ENCODE peak calls at places on chromosome 3, in four cellular contexts. L is HepG2, F is GM12878, B is K562. N is an unnamed sample.

GRCh38 chr3:141401584-141402475 is 33.5 kb downstream of the ZBTB38 start:
- DNase-seq in L (no peak), F (no peak), B (no peak), N (peak)

GRCh38 chr3:134378384-134378783 is 4.1 kb upstream of the AMOTL2 start:
- DNase-seq in L (peak), F (no peak), B (peak), N (peak)

GRCh38 chr3:123584988-123585937 is at the start of gene HACD2:
- DNase-seq in L (peak), F (peak), B (peak), N (peak)

GRCh38 chr3:155912574-155913190 is 42.2 kb downstream of the GMPS start:
- DNase-seq in L (no peak), F (no peak), B (no peak), N (no peak)

GRCh38 chr3:127217594-127218456 is 24.9 kb downstream of the PRR23E start:
- DNase-seq in L (no peak), F (no peak), B (no peak), N (no peak)

GRCh38 chr3:54243262-54243931 is 121.0 kb downstream of the CACNA2D3 start:
- DNase-seq in L (peak), F (no peak), B (no peak), N (no peak)

GRCh38 chr3:71492566-71492965 is 91.0 kb downstream of the FOXP1 start:
- DNase-seq in L (no peak), F (no peak), B (no peak), N (no peak)

GRCh38 chr3:41301548-41301947 is 102.2 kb downstream of the CTNNB1 start:
- DNase-seq in L (no peak), F (no peak), B (no peak), N (no peak)

GRCh38 chr3:4523710-4524422 is 30.7 kb downstream of the ITPR1 start:
- DNase-seq in L (no peak), F (no peak), B (peak), N (no peak)

GRCh38 chr3:23804441-23805227 is 1.1 kb upstream of the UBE2E1 start:
- DNase-seq in L (no peak), F (no peak), B (no peak), N (peak)

GRCh38 chr3:8416965-8417364 is 84.7 kb upstream of the LMCD1 start:
- DNase-seq in L (no peak), F (no peak), B (peak), N (peak)
- TF ChIP-seq FOXK2 in L (no peak), F (no peak), B (no peak), N (no peak)

GRCh38 chr3:132537297-132537696 is 59.8 kb upstream of the ACKR4 start:
- DNase-seq in L (no peak), F (no peak), B (no peak), N (no peak)

GRCh38 chr3:132536442-132537153 is 60.5 kb upstream of the ACKR4 start:
- DNase-seq in L (peak), F (no peak), B (peak), N (no peak)

GRCh38 chr3:132538072-132538471 is 59.0 kb upstream of the ACKR4 start:
- DNase-seq in L (peak), F (no peak), B (no peak), N (no peak)

GRCh38 chr3:132539681-132540080 is 57.4 kb upstream of the ACKR4 start:
- DNase-seq in L (no peak), F (no peak), B (no peak), N (no peak)

GRCh38 chr3:132535575-132536441 is 61.3 kb upstream of the ACKR4 start:
- DNase-seq in L (peak), F (peak), B (peak), N (peak)
- TF ChIP-seq FOXK2 in L (no peak), F (no peak), B (no peak), N (no peak)

DNA sequence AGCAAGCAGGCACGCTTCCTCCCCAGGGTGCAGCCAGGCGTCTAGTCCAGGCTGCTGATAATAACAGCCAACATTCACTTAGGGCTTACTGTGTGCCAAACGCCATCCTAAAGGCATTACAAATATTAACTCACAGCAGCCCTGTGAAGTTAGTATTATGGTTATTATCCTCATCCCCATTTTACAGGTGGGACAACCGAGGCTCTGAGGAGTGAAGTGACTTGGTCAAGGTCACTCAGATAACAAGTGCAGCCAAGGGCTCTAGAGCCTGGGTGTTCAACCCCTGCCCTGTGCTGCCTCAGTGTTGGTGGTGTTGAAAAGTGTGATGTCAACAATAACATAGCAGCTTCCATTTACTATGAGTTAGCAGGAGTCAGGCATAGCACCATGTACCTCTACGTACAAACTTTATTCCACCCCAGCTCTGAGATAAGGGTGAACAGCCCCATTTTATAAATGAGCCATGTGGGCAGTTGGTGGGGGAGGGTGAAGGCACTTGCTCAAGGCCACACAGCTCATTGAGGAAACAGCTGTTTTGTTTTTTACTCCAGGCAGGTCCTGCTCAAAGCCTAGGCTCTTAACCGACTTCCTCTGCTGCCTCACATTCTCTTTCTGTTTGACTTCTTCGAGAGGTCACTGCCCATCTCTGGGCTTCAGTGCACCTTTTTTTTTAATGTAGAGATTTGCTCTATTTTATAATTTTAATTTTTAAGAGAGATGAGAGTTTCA is 24.0 kb upstream of the TRH start:
- DNase-seq in L (no peak), F (no peak), B (no peak), N (no peak)
- TF ChIP-seq FOXK2 in L (no peak), F (no peak), B (no peak), N (no peak)

GRCh38 chr3:33141006-33141405 is 27.2 kb downstream of the CRTAP start:
- DNase-seq in L (no peak), F (no peak), B (no peak), N (no peak)

GRCh38 chr3:33145221-33145900 is 31.5 kb downstream of the CRTAP start:
- DNase-seq in L (no peak), F (no peak), B (no peak), N (peak)

GRCh38 chr3:33145901-33146580 is 32.2 kb downstream of the CRTAP start:
- DNase-seq in L (no peak), F (no peak), B (no peak), N (peak)

GRCh38 chr3:33146791-33147445 is 33.1 kb downstream of the CRTAP start:
- DNase-seq in L (no peak), F (no peak), B (no peak), N (no peak)

DNA sequence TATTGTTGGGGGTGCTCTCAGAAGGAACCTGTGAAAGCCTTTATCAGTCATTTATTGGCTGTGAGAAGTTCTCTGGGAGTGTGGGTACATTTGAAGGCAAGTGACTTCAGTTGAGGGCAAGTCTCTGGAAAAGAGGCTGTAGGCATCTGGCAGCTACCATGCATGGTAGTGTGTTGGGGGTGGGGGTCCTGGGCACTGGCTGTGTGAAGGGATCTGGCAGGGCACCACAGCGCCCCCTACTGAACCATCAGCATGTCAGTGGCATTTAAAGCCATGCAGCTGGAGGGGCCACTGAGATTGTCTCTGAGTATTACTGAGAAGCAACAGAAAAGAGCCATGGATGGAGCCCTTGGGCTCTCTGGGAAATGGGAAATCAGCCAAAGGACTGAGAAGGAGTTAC is 30.6 kb downstream of the CRTAP start:
- DNase-seq in L (peak), F (no peak), B (peak), N (peak)
- TF ChIP-seq FOXK2 in L (no peak), F (no peak), B (no peak), N (no peak)

GRCh38 chr3:108548886-108549285 is 38.5 kb upstream of the MYH15 start:
- DNase-seq in L (no peak), F (no peak), B (no peak), N (no peak)

GRCh38 chr3:108546692-108547091 is 36.3 kb upstream of the MYH15 start:
- DNase-seq in L (no peak), F (no peak), B (no peak), N (no peak)

GRCh38 chr3:108548304-108548703 is 37.9 kb upstream of the MYH15 start:
- DNase-seq in L (no peak), F (no peak), B (no peak), N (no peak)

GRCh38 chr3:108546249-108546648 is 35.9 kb upstream of the MYH15 start:
- DNase-seq in L (no peak), F (no peak), B (no peak), N (no peak)
- TF ChIP-seq FOXK2 in L (no peak), F (no peak), B (no peak), N (no peak)

GRCh38 chr3:194056731-194057415 is 79.1 kb upstream of the HES1 start:
- DNase-seq in L (no peak), F (no peak), B (no peak), N (no peak)

GRCh38 chr3:194057570-194058188 is 78.3 kb upstream of the HES1 start:
- DNase-seq in L (no peak), F (no peak), B (no peak), N (no peak)

GRCh38 chr3:194061421-194062029 is 74.4 kb upstream of the HES1 start:
- DNase-seq in L (no peak), F (no peak), B (no peak), N (no peak)

GRCh38 chr3:194054941-194055340 is 81.0 kb upstream of the HES1 start:
- DNase-seq in L (no peak), F (no peak), B (no peak), N (no peak)

DNA sequence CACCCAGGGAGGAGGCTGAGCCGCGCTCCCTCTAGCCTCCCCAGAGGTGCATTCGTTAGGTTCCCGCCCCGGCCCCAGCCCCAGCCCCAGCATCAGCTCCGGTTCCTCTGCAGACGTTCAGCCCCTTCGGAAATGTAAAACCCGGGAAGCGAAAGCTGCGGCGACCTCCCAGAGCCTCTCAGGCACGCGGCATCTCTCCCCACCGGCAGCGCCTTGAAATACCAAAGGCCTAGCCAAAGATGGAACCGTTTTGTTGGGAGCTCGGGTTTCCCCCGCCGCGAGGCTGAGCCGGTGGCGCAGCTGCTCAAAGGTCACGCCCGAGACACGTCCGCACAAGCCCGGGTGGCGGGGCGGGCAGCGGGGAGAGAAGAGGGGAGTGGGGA is 77.8 kb upstream of the HES1 start:
- DNase-seq in L (peak), F (no peak), B (peak), N (peak)
- TF ChIP-seq FOXK2 in L (no peak), F (no peak), B (no peak), N (no peak)